ENCODE peak calls at places on chromosomes 3 and 15, in seven cellular contexts. One of them, this sample, is unnamed.

GRCh38 chr3:195822131-195822696 is 10.5 kb upstream of the MUC4 start:
- DNase-seq in astrocyte of the hippocampus: no peak
- DNase-seq in fibroblast of lung: no peak
- DNase-seq in AG08395: no peak
- DNase-seq in fibroblast of pulmonary artery: no peak
- DNase-seq in activated T-helper 9 cell treated with anti-CD3 and anti-CD28 coated beads, Interleukin-2, amount 50 U/mL, for 16 hours: no peak
- DNase-seq in glutamatergic neuron: no peak
- DNase-seq in this sample: no peak

GRCh38 chr3:112822116-112823055 is 24.3 kb downstream of the CD200R1L start:
- DNase-seq in fibroblast of pulmonary artery: no peak
- DNase-seq in astrocyte of the hippocampus: no peak
- DNase-seq in AG08395: no peak
- DNase-seq in glutamatergic neuron: no peak
- DNase-seq in activated T-helper 9 cell treated with anti-CD3 and anti-CD28 coated beads, Interleukin-2, amount 50 U/mL, for 16 hours: no peak
- DNase-seq in fibroblast of lung: no peak
- DNase-seq in this sample: no peak

GRCh38 chr3:49930922-49931321 is 1.3 kb upstream of the MON1A start:
- DNase-seq in activated T-helper 9 cell treated with anti-CD3 and anti-CD28 coated beads, Interleukin-2, amount 50 U/mL, for 16 hours: no peak
- DNase-seq in fibroblast of lung: no peak
- DNase-seq in glutamatergic neuron: no peak
- DNase-seq in fibroblast of pulmonary artery: no peak
- DNase-seq in AG08395: no peak
- DNase-seq in astrocyte of the hippocampus: no peak
- DNase-seq in this sample: peak

GRCh38 chr3:144085964-144086363 is 114.3 kb downstream of the DIPK2A start:
- DNase-seq in AG08395: no peak
- DNase-seq in astrocyte of the hippocampus: no peak
- DNase-seq in fibroblast of lung: peak
- DNase-seq in fibroblast of pulmonary artery: peak
- DNase-seq in activated T-helper 9 cell treated with anti-CD3 and anti-CD28 coated beads, Interleukin-2, amount 50 U/mL, for 16 hours: no peak
- DNase-seq in glutamatergic neuron: no peak
- DNase-seq in this sample: no peak

GRCh38 chr3:133878518-133878917 is 17.2 kb downstream of the RAB6B start:
- DNase-seq in astrocyte of the hippocampus: no peak
- DNase-seq in glutamatergic neuron: no peak
- DNase-seq in fibroblast of lung: no peak
- DNase-seq in activated T-helper 9 cell treated with anti-CD3 and anti-CD28 coated beads, Interleukin-2, amount 50 U/mL, for 16 hours: no peak
- DNase-seq in AG08395: no peak
- DNase-seq in fibroblast of pulmonary artery: no peak
- DNase-seq in this sample: no peak

GRCh38 chr3:111961461-111962269 is 17.2 kb upstream of the ABHD10 start:
- DNase-seq in fibroblast of pulmonary artery: no peak
- DNase-seq in AG08395: peak
- DNase-seq in astrocyte of the hippocampus: no peak
- DNase-seq in activated T-helper 9 cell treated with anti-CD3 and anti-CD28 coated beads, Interleukin-2, amount 50 U/mL, for 16 hours: no peak
- DNase-seq in fibroblast of lung: no peak
- DNase-seq in glutamatergic neuron: no peak
- DNase-seq in this sample: no peak

GRCh38 chr3:141949394-141949793 is 73.0 kb downstream of the ATP1B3 start:
- DNase-seq in fibroblast of pulmonary artery: no peak
- DNase-seq in activated T-helper 9 cell treated with anti-CD3 and anti-CD28 coated beads, Interleukin-2, amount 50 U/mL, for 16 hours: no peak
- DNase-seq in glutamatergic neuron: no peak
- DNase-seq in astrocyte of the hippocampus: no peak
- DNase-seq in fibroblast of lung: no peak
- DNase-seq in AG08395: no peak
- DNase-seq in this sample: no peak

GRCh38 chr3:15528881-15529537 is 7.5 kb upstream of the COLQ start:
- DNase-seq in fibroblast of lung: no peak
- DNase-seq in astrocyte of the hippocampus: no peak
- DNase-seq in activated T-helper 9 cell treated with anti-CD3 and anti-CD28 coated beads, Interleukin-2, amount 50 U/mL, for 16 hours: no peak
- DNase-seq in fibroblast of pulmonary artery: no peak
- DNase-seq in glutamatergic neuron: no peak
- DNase-seq in AG08395: no peak
- DNase-seq in this sample: no peak

GRCh38 chr3:188365978-188366698 is 212.2 kb downstream of the LPP start:
- DNase-seq in astrocyte of the hippocampus: peak
- DNase-seq in fibroblast of pulmonary artery: peak
- DNase-seq in fibroblast of lung: peak
- DNase-seq in glutamatergic neuron: no peak
- DNase-seq in AG08395: no peak
- DNase-seq in activated T-helper 9 cell treated with anti-CD3 and anti-CD28 coated beads, Interleukin-2, amount 50 U/mL, for 16 hours: no peak
- DNase-seq in this sample: no peak

GRCh38 chr15:86595741-86596140 is 516.1 kb downstream of the AGBL1 start:
- DNase-seq in glutamatergic neuron: no peak
- DNase-seq in fibroblast of pulmonary artery: no peak
- DNase-seq in fibroblast of lung: no peak
- DNase-seq in astrocyte of the hippocampus: no peak
- DNase-seq in activated T-helper 9 cell treated with anti-CD3 and anti-CD28 coated beads, Interleukin-2, amount 50 U/mL, for 16 hours: no peak
- DNase-seq in AG08395: no peak
- DNase-seq in this sample: no peak

GRCh38 chr15:86664581-86664980 is 584.9 kb downstream of the AGBL1 start:
- DNase-seq in fibroblast of pulmonary artery: no peak
- DNase-seq in activated T-helper 9 cell treated with anti-CD3 and anti-CD28 coated beads, Interleukin-2, amount 50 U/mL, for 16 hours: no peak
- DNase-seq in astrocyte of the hippocampus: no peak
- DNase-seq in glutamatergic neuron: no peak
- DNase-seq in fibroblast of lung: no peak
- DNase-seq in AG08395: no peak
- DNase-seq in this sample: no peak